ENCODE peak calls at places on chromosome 17, in ten cellular contexts. L, P, H, V, X, U, Z, S, I and Q are unnamed samples. For H3K27me3, the result is how much of the 10 kb centered on the place peaks cover.

GRCh38 chr17:81424151-81424550 is 28.9 kb downstream of the BAHCC1 start:
- DNase-seq in L (no peak), P (no peak), H (no peak), V (no peak), X (no peak), U (no peak), Z (no peak), S (no peak), I (no peak), Q (no peak)

GRCh38 chr17:65043802-65044201 is 12.7 kb downstream of the GNA13 start:
- DNase-seq in L (no peak), P (no peak), H (no peak), V (no peak), X (no peak), U (no peak), Z (no peak), S (no peak), I (no peak), Q (no peak)

GRCh38 chr17:67253379-67253778 is 8.4 kb upstream of the HELZ start:
- DNase-seq in L (no peak), P (peak), H (peak), V (no peak), X (no peak), U (no peak), Z (no peak), S (peak), I (no peak), Q (no peak)

GRCh38 chr17:27327397-27327796 is 33.5 kb downstream of the WSB1 start:
- DNase-seq in L (no peak), P (no peak), H (no peak), V (no peak), X (no peak), U (no peak), Z (no peak), S (no peak), I (no peak), Q (no peak)

GRCh38 chr17:74404802-74405201 is 27.1 kb upstream of the GPRC5C start:
- DNase-seq in L (no peak), P (no peak), H (no peak), V (no peak), X (no peak), U (no peak), Z (no peak), S (no peak), I (no peak), Q (no peak)

GRCh38 chr17:4607773-4608187 is 23.5 kb downstream of the SMTNL2 start:
- DNase-seq in L (no peak), P (no peak), H (peak), V (no peak), X (peak), U (peak), Z (no peak), S (peak), I (no peak), Q (no peak)

GRCh38 chr17:8401107-8401506 is 3.5 kb upstream of the RNF222 start:
- DNase-seq in L (no peak), P (no peak), H (no peak), V (no peak), X (no peak), U (no peak), Z (no peak), S (no peak), I (no peak), Q (no peak)

GRCh38 chr17:61251939-61252865 is 147.4 kb upstream of the TBX2 start:
- DNase-seq in L (no peak), P (no peak), H (peak), V (peak), X (peak), U (peak), Z (no peak), S (peak), I (peak), Q (peak)

GRCh38 chr17:3724373-3725077 is 822 bp downstream of the HASPIN start:
- DNase-seq in L (no peak), P (peak), H (no peak), V (peak), X (no peak), U (no peak), Z (no peak), S (no peak), I (no peak), Q (no peak)

GRCh38 chr17:62178579-62178978 is 113.5 kb upstream of the MED13 start:
- DNase-seq in L (no peak), P (peak), H (peak), V (no peak), X (no peak), U (no peak), Z (no peak), S (peak), I (no peak), Q (no peak)

GRCh38 chr17:50594931-50595330 is 34.4 kb downstream of the CACNA1G start:
- DNase-seq in L (no peak), P (no peak), H (no peak), V (no peak), X (no peak), U (no peak), Z (no peak), S (no peak), I (no peak), Q (no peak)

GRCh38 chr17:66547170-66547865 is 244.9 kb downstream of the PRKCA start:
- DNase-seq in L (no peak), P (no peak), H (no peak), V (no peak), X (no peak), U (no peak), Z (no peak), S (no peak), I (no peak), Q (no peak)

DNA sequence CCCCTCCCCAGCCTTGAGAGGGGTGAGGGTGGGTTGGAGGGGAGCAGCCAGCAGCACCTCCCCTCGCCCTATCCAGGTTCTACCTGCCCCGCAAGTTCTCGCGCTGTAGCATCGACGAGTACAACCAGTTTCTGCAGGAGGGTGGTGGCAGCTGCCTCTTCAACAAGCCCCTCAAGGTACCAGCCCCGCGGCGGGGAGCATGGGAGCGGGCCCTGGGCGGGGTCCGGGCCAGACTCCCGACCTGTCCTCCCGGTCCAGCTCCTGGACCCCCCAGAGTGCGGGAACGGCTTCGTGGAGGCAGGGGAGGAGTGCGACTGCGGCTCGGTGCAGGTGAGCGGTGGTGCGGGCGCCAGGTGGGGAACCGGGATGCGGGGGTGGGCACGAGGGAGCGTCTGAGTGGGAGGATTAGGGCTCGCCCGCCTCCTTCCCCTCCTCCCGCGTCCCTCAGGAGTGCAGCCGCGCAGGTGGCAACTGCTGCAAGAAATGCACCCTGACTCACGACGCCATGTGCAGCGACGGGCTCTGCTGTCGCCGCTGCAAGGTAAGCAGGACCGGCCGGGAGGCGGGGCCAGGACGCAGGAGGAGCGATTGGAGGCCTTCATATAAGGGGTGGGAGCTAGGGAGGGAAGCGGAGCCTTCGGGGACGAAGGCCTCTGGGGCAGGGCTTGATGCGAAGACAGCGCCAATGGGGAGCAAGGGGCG is 16.5 kb downstream of the ADAM11 start:
- DNase-seq in L (peak), P (peak), H (peak), V (no peak), X (peak), U (peak), Z (no peak), S (peak), I (peak), Q (no peak)
- TF ChIP-seq CTCF in L (peak), P (no peak), H (no peak), V (peak), X (no peak), U (no peak), Z (no peak), S (no peak), I (no peak), Q (no peak)

GRCh38 chr17:21381076-21381706 is 5.0 kb downstream of the KCNJ12 start:
- DNase-seq in L (no peak), P (no peak), H (no peak), V (no peak), X (no peak), U (no peak), Z (no peak), S (no peak), I (no peak), Q (no peak)
- H3K27me3 ChIP-seq in L (under half), P (under half), H (half or more), V (under half), X (under half), U (under half), Z (under half), S (under half), I (under half), Q (under half)

DNA sequence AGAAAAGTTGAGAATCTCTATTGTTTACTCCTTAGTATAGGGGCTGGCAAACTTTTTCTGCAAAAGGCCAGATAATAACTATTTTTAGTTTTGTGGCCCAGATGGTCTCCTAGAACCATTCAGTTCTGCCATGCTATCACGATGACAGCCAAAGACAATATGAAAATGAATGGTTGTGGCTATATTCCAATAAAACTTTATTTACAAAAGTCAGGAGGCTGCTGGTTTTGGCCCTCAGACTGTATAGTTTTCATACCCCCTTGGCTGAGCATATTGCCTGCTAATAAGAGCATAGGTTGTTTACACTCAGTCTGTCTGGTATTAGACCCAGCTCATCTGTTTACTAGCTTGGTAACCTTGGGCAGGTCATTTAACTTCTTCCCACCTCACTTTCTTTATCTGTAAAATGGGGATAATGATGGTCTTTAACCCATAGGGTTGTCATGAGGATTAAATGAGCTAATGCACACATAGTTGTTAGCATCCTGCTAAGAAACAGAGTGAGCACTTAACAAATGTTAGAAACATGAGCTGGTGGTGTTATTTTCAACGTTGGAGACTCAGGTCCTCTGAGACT is 156.3 kb downstream of the MSI2 start:
- DNase-seq in L (no peak), P (no peak), H (no peak), V (no peak), X (no peak), U (no peak), Z (no peak), S (no peak), I (no peak), Q (no peak)
- TF ChIP-seq CTCF in L (no peak), P (no peak), H (no peak), V (no peak), X (no peak), U (no peak), Z (no peak), S (no peak), I (no peak), Q (no peak)

GRCh38 chr17:29027521-29027920 is 15.4 kb upstream of the PIPOX start:
- DNase-seq in L (no peak), P (no peak), H (no peak), V (no peak), X (no peak), U (no peak), Z (no peak), S (no peak), I (no peak), Q (no peak)
- H3K27me3 ChIP-seq in L (under half), P (under half), H (half or more), V (under half), X (under half), U (under half), Z (under half), S (under half), I (under half), Q (under half)

GRCh38 chr17:79116575-79117368 is 42.1 kb downstream of the ENGASE start:
- DNase-seq in L (no peak), P (no peak), H (no peak), V (no peak), X (no peak), U (no peak), Z (peak), S (no peak), I (no peak), Q (no peak)
- TF ChIP-seq CTCF in L (no peak), P (no peak), H (no peak), V (no peak), X (no peak), U (no peak), Z (no peak), S (no peak), I (no peak), Q (no peak)